ENCODE peak calls at places on chromosomes 3 and 15, in eight cellular contexts. J, T, G, Q, H, I, R and B are unnamed samples. For H3K4me1, the result is how much of the 10 kb centered on the place peaks cover.

GRCh38 chr15:74336061-74337005 is 31.1 kb downstream of the CYP11A1 start:
- DNase-seq in J (no peak), H (no peak), Q (no peak), I (no peak), T (no peak), R (no peak), G (no peak), B (no peak)

GRCh38 chr3:182389041-182389815 is 404.1 kb upstream of the ATP11B start:
- DNase-seq in R (no peak), Q (no peak), T (no peak), G (no peak), H (peak), I (no peak), J (no peak), B (no peak)

GRCh38 chr3:123449986-123450474 is 1.1 kb upstream of the ADCY5 start:
- DNase-seq in J (no peak), H (peak), G (peak), R (no peak), I (no peak), T (no peak), Q (peak), B (peak)

GRCh38 chr3:171284308-171285075 is 175.7 kb downstream of the TNIK start:
- DNase-seq in J (no peak), R (no peak), T (no peak), I (peak), G (no peak), Q (no peak), H (peak), B (no peak)

GRCh38 chr3:129343643-129344360 is 65.1 kb downstream of the HMCES start:
- DNase-seq in Q (peak), J (no peak), H (peak), I (peak), R (peak), T (no peak), G (peak), B (peak)

GRCh38 chr15:64942356-64942755 is 30.7 kb downstream of the ANKDD1A start:
- DNase-seq in H (no peak), T (no peak), G (no peak), Q (no peak), J (no peak), I (no peak), R (no peak), B (no peak)

GRCh38 chr3:20344400-20344959 is 158.5 kb upstream of the SGO1 start:
- DNase-seq in J (no peak), G (no peak), Q (no peak), R (no peak), H (no peak), I (no peak), T (no peak), B (no peak)

GRCh38 chr3:23219552-23219951 is 16.4 kb downstream of the UBE2E2 start:
- DNase-seq in G (no peak), I (no peak), T (no peak), R (no peak), Q (no peak), J (no peak), H (no peak), B (no peak)

GRCh38 chr15:55977225-55977624 is 16.2 kb downstream of the NEDD4 start:
- DNase-seq in J (no peak), R (no peak), I (no peak), T (no peak), H (no peak), Q (no peak), G (no peak), B (no peak)

GRCh38 chr15:31328425-31328998 is 1.9 kb downstream of the KLF13 start:
- DNase-seq in T (no peak), Q (no peak), I (peak), H (no peak), G (peak), R (peak), J (peak), B (no peak)

GRCh38 chr15:88623061-88623460 is 1.9 kb downstream of the AEN start:
- DNase-seq in Q (peak), G (no peak), J (no peak), T (no peak), R (no peak), H (peak), I (no peak), B (no peak)

DNA sequence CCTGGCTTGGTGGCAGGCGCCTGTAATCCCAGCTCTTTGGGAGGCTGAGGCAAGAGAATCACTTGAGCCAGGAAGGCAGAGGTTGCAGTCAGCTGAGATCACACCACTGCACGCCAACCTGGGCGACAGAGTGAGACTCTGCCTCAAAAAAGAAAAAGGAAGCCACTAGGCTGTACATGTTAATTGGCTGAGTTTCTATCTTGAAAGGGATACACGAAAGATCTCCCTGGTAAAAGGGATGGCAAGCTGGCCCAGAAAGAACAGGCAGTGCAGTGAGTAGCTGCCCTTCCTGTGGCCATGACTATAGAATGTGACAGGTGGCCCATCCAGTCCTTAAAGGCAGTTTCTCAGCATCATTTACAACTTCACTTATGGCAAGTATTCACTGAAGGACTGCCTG is 12.3 kb downstream of the LRIG1 start:
- DNase-seq in J (no peak), H (no peak), I (peak), Q (no peak), R (no peak), G (no peak), T (no peak), B (no peak)
- H3K4me1 ChIP-seq in J (half or more), H (under half), I (half or more), Q (under half), R (under half), G (under half), T (under half), B (half or more)

DNA sequence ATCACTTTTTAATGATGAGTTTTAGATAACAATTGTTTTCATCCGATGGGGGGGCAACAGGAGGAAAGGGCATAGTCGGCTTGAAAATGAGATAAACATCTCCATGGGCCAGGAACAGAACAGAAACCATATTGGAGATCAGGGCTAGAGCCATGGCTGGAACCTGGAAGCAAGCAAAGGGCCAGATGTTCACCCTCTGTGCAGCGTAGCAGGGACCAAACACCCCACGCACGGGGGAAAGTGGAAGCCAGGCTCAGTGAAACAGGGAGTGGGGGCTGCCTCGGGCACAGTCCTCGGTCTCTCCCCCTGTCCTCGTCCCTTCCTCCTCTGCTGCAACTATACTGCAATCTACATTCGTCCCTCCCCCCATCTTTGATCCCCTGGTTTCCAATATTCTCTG is 121.7 kb downstream of the XXYLT1 start:
- DNase-seq in Q (no peak), J (no peak), T (no peak), I (no peak), R (no peak), G (no peak), H (no peak), B (no peak)
- H3K4me3 ChIP-seq in Q (no peak), J (no peak), T (no peak), I (peak), R (no peak), G (no peak), H (no peak), B (no peak)

GRCh38 chr15:63499611-63500010 is 4.8 kb upstream of the USP3 start:
- DNase-seq in G (no peak), R (no peak), J (no peak), I (no peak), H (no peak), Q (no peak), T (no peak), B (no peak)
- H3K4me1 ChIP-seq in G (under half), R (half or more), J (half or more), I (half or more), H (under half), Q (under half), T (under half), B (under half)

GRCh38 chr3:249587-250262 is 53.2 kb downstream of the CHL1 start:
- DNase-seq in Q (no peak), H (no peak), G (no peak), T (no peak), J (no peak), I (no peak), R (no peak), B (no peak)

GRCh38 chr3:242986-243706 is 46.6 kb downstream of the CHL1 start:
- DNase-seq in T (no peak), H (no peak), R (no peak), G (no peak), Q (no peak), J (no peak), I (no peak), B (no peak)

GRCh38 chr3:248841-249520 is 52.4 kb downstream of the CHL1 start:
- DNase-seq in J (no peak), R (peak), T (no peak), G (no peak), H (no peak), Q (no peak), I (no peak), B (no peak)

DNA sequence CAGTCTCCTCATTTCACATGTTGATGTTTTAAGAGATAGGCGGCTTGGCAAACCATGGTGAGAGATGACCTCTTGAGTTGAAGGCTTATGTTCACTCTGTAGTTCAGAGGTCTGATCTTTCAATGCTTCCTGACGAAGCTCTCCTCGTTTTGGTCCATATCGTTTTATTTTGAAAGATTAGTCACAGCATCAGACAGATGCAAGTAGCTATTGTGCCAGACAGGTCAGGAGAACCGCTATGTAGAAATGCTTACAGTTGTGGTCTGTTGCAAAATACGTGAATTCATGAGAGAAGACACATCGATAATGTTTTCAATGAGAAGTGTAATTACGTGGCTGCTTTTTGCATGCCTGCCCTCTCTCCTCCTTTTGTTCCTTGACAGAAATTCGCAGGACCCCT is 47.5 kb downstream of the CHL1 start:
- DNase-seq in T (no peak), G (no peak), I (no peak), H (no peak), Q (no peak), R (no peak), J (no peak), B (no peak)
- H3K4me3 ChIP-seq in T (no peak), G (no peak), I (no peak), H (no peak), Q (no peak), R (no peak), J (no peak), B (no peak)

GRCh38 chr3:12372762-12373280 is 84.0 kb downstream of the PPARG start:
- DNase-seq in H (no peak), T (no peak), I (no peak), J (no peak), G (no peak), R (no peak), Q (no peak), B (no peak)
- H3K4me1 ChIP-seq in H (under half), T (under half), I (under half), J (under half), G (under half), R (under half), Q (under half), B (under half)

GRCh38 chr3:149815318-149815717 is 2.3 kb downstream of the RNF13 start:
- DNase-seq in Q (no peak), J (no peak), G (no peak), H (no peak), I (no peak), R (no peak), T (no peak), B (no peak)
- H3K4me3 ChIP-seq in Q (no peak), J (no peak), G (peak), H (no peak), I (peak), R (no peak), T (no peak), B (peak)

GRCh38 chr3:25588441-25589103 is 76.1 kb downstream of the TOP2B start:
- DNase-seq in I (no peak), Q (no peak), H (no peak), G (no peak), J (no peak), T (peak), R (no peak), B (no peak)

GRCh38 chr3:25594007-25594502 is 70.7 kb downstream of the TOP2B start:
- DNase-seq in J (no peak), T (no peak), R (peak), Q (no peak), H (peak), G (peak), I (peak), B (no peak)

GRCh38 chr3:25589783-25590258 is 74.9 kb downstream of the TOP2B start:
- DNase-seq in Q (no peak), J (no peak), I (no peak), H (peak), R (no peak), T (peak), G (no peak), B (no peak)

GRCh38 chr3:25589104-25589782 is 75.5 kb downstream of the TOP2B start:
- DNase-seq in J (no peak), H (no peak), G (no peak), R (no peak), I (no peak), T (peak), Q (no peak), B (no peak)

DNA sequence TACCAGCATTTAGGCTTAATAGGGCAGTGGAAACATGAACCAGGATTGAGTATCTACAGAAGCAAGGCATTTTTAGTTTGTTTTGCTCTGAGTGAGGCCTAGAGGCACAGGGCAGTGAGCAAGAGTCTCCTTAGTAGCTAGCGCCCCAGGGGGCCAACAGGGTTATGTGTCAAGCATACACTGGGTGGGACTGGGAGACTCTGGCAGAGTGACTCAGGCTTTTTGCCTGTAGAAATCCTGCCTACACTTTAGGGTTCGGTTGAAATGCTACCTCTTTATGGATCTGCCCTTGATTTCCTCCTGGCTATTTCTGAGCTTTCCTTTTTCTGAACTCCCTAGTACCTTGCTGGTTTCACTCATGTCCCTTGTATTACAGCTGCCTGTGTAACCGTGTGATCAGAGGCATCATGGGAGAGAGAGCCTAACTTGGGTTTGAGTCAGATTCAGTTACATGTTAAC is 72.2 kb downstream of the TOP2B start:
- DNase-seq in R (no peak), J (no peak), Q (no peak), G (peak), T (peak), I (no peak), H (peak), B (peak)
- H3K4me1 ChIP-seq in R (under half), J (under half), Q (under half), G (under half), T (under half), I (under half), H (under half), B (under half)

GRCh38 chr3:116242825-116243224 is 202.5 kb downstream of the LSAMP start:
- DNase-seq in T (no peak), G (no peak), Q (no peak), I (no peak), J (no peak), H (no peak), R (no peak), B (no peak)

GRCh38 chr3:116253511-116253910 is 191.8 kb downstream of the LSAMP start:
- DNase-seq in R (no peak), G (no peak), H (no peak), T (no peak), I (no peak), Q (no peak), J (no peak), B (no peak)

GRCh38 chr3:116246406-116246805 is 198.9 kb downstream of the LSAMP start:
- DNase-seq in G (no peak), H (no peak), R (no peak), Q (no peak), T (no peak), J (no peak), I (no peak), B (no peak)

DNA sequence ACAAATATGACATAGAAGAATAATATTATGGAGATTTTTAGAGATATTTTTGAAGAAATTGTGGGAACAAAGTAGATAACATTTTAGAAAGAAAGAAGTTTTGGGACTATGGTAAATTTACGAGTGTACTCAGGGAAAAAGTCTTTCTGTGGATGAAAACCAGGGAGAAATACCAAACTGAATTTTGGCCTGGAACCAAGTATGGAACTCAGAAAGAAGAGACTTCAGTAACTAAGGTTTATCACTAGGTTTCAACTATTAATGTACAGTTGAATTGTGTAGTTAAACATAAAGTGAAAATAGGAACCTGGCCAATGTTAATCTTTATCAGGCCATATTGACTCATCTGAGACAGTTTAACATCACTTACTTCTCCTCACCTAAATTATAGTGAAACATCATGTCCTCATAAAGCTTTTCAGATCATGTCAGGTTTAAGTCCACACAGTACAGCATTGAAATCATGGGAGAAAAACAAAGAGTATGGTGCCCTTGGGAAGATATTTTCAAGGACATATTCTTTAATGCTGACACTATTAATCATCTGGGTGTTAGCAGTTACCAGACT is 197.7 kb downstream of the LSAMP start:
- DNase-seq in I (no peak), G (no peak), T (no peak), J (no peak), Q (no peak), H (no peak), R (no peak), B (no peak)
- H3K4me3 ChIP-seq in I (no peak), G (no peak), T (no peak), J (no peak), Q (no peak), H (no peak), R (no peak), B (no peak)

DNA sequence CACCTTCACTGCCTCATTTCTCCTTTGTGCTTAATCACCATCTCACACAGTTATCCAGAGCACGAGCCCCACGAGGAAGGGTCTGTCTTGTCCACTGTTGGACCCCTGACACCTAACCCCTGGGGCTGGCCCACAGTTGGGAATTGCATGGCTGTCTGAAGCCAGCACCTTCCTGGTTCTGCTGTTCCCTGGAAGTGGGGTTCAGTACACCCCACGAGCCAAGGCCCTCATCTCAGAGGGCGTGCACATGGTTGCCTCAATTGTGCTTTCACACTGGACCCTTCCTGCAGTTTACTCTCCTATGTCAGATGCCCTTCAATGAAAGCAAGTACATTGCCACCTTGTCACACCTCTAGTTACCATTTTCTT is 30.7 kb downstream of the BTD start:
- DNase-seq in R (no peak), I (no peak), H (no peak), Q (no peak), J (no peak), T (no peak), G (no peak), B (no peak)
- H3K4me1 ChIP-seq in R (under half), I (under half), H (under half), Q (under half), J (under half), T (under half), G (under half), B (half or more)

GRCh38 chr3:66800941-66801545 is 197.1 kb upstream of the KBTBD8 start:
- DNase-seq in R (no peak), T (no peak), I (no peak), G (no peak), Q (no peak), J (no peak), H (no peak), B (no peak)
- H3K4me3 ChIP-seq in R (no peak), T (no peak), I (no peak), G (no peak), Q (no peak), J (no peak), H (no peak), B (no peak)